ENCODE peak calls at places on chromosomes 6 and 20, in four cellular contexts. J is breast epithelium, O is GM23338, L is stomach. Q is an unnamed sample.

GRCh38 chr6:168130168-168130651 is 51.2 kb upstream of the FRMD1 start:
- DNase-seq in J (no peak), O (no peak), L (peak; percentile 49), Q (peak; percentile 66)

GRCh38 chr20:19083136-19083621 is 129.3 kb upstream of the SLC24A3 start:
- DNase-seq in J (no peak), O (no peak), L (no peak), Q (no peak)

GRCh38 chr20:15642099-15642498 is 931.1 kb downstream of the KIF16B start:
- DNase-seq in J (no peak), O (no peak), L (no peak), Q (no peak)

GRCh38 chr6:40845588-40845987 is 193.4 kb downstream of the UNC5CL start:
- DNase-seq in J (no peak), O (peak; percentile 78), L (peak; percentile 53), Q (no peak)

GRCh38 chr6:15434823-15435380 is 189.0 kb downstream of the JARID2 start:
- DNase-seq in J (no peak), O (no peak), L (no peak), Q (no peak)

GRCh38 chr6:129671442-129672344 is 38.3 kb downstream of the ARHGAP18 start:
- DNase-seq in J (no peak), O (peak; percentile 71), L (no peak), Q (no peak)

GRCh38 chr20:46914789-46915359 is 20.2 kb downstream of the EYA2 start:
- DNase-seq in J (no peak), O (no peak), L (no peak), Q (no peak)

GRCh38 chr20:45592574-45593189 is 13.6 kb upstream of the WFDC8 start:
- DNase-seq in J (no peak), O (peak; percentile 85), L (no peak), Q (no peak)

GRCh38 chr6:132063738-132064137 is 112.6 kb upstream of the CCN2 start:
- DNase-seq in J (no peak), O (no peak), L (no peak), Q (no peak)

GRCh38 chr6:92479821-92480220 is 939.5 kb downstream of the EPHA7 start:
- DNase-seq in J (no peak), O (no peak), L (no peak), Q (no peak)

GRCh38 chr6:167054987-167055386 is 55.8 kb downstream of the CEP43 start:
- DNase-seq in J (no peak), O (no peak), L (no peak), Q (no peak)

GRCh38 chr20:4967752-4968477 is 33.4 kb downstream of the SLC23A2 start:
- DNase-seq in J (no peak), O (no peak), L (no peak), Q (no peak)

GRCh38 chr6:16306334-16306733 is 67.9 kb downstream of the GMPR start:
- DNase-seq in J (no peak), O (peak; percentile 28), L (no peak), Q (peak; percentile 49)

GRCh38 chr6:43786664-43787329 is 16.8 kb downstream of the VEGFA start:
- DNase-seq in J (no peak), O (no peak), L (no peak), Q (no peak)

GRCh38 chr6:53335224-53335994 is 13.3 kb downstream of the ELOVL5 start:
- DNase-seq in J (no peak), O (peak; percentile 60), L (peak; percentile 40), Q (no peak)

GRCh38 chr20:6925744-6926278 is 158.3 kb downstream of the BMP2 start:
- DNase-seq in J (no peak), O (no peak), L (no peak), Q (no peak)

GRCh38 chr6:84466521-84466920 is 239.1 kb upstream of the CEP162 start:
- DNase-seq in J (no peak), O (peak; percentile 6), L (no peak), Q (no peak)

GRCh38 chr20:15039088-15039762 is 701.8 kb upstream of the FLRT3 start:
- DNase-seq in J (no peak), O (no peak), L (no peak), Q (peak; percentile 60)

GRCh38 chr20:49888341-49889244 is 26.7 kb downstream of the SPATA2 start:
- DNase-seq in J (peak; percentile 50), O (peak; percentile 90), L (peak; percentile 56), Q (no peak)

GRCh38 chr20:36336204-36336603 is 30.1 kb downstream of the DLGAP4 start:
- DNase-seq in J (no peak), O (no peak), L (no peak), Q (no peak)

GRCh38 chr6:145272246-145272645 is 463.1 kb downstream of the EPM2A start:
- DNase-seq in J (no peak), O (no peak), L (no peak), Q (no peak)

GRCh38 chr20:17859616-17860232 is 108.9 kb downstream of the SNX5 start:
- DNase-seq in J (no peak), O (peak; percentile 60), L (no peak), Q (peak; percentile 64)

GRCh38 chr6:134882426-134883038 is 67.4 kb downstream of the ALDH8A1 start:
- DNase-seq in J (peak; percentile 62), O (peak; percentile 72), L (peak; percentile 77), Q (no peak)

GRCh38 chr6:101294051-101294638 is 99.4 kb upstream of the GRIK2 start:
- DNase-seq in J (no peak), O (no peak), L (no peak), Q (no peak)

GRCh38 chr6:116971959-116972358 is 94.9 kb downstream of the RFX6 start:
- DNase-seq in J (no peak), O (peak; percentile 68), L (no peak), Q (no peak)

GRCh38 chr6:101296184-101296583 is 97.3 kb upstream of the GRIK2 start:
- DNase-seq in J (no peak), O (no peak), L (no peak), Q (no peak)

DNA sequence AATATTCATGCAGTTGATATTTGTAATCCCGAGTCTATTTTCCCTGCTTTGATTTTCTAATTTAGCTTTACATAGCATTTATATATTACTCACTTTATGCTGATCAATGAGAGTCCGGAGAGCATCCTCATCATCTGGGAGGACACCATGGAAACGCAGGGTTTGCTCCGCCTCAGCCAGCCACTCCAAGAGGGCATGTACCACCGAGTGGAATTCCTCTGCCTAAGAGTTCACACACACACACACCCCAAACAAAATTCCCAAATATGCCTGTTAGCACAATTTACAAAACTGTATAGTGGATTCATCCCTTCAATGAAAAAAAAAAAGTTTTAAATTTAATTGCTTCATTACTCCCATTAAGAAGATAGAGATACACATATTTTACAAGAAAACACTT is 160.7 kb downstream of the DST start:
- DNase-seq in J (no peak), O (no peak), L (no peak), Q (no peak)
- H3K36me3 ChIP-seq in J (peaks cover 2% of the 10 kb centered on the region), O (peaks cover 9% of the 10 kb centered on the region), L (peaks cover 71% of the 10 kb centered on the region), Q (peaks cover 13% of the 10 kb centered on the region)

GRCh38 chr6:109486068-109486467 is 3.0 kb upstream of the ZBTB24 start:
- DNase-seq in J (no peak), O (no peak), L (no peak), Q (no peak)
- TF ChIP-seq POLR2AphosphoS5 in J (no peak), O (no peak), L (peak; percentile 12), Q (no peak)

DNA sequence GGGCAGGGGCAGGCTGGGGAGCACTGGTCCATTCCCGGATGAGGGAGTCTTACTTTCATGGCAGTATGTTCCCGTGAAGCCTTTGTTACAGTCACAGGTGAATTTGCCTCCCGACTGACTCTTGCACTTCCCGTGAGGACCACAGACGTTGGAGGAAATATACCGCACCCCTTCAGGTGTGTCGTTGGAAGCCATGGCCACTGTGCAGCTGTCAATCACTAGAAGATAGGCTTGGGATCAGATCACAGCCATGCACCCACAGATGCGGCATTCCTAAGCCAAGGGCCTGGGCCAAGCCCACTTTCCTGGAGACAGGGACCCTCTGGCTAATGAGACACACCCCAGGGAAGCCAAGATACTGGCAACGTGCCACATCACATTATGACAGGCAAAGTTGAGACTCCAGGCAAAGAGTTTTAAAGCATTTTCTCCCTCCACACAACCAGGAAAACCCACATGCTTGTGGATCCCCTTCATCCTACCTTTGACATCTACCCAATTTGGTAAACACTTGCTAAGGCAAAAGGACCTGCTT is 26.8 kb downstream of the JAG1 start:
- DNase-seq in J (no peak), O (no peak), L (no peak), Q (no peak)
- H3K36me3 ChIP-seq in J (peaks cover 15% of the 10 kb centered on the region), O (peaks cover 58% of the 10 kb centered on the region), L (peaks cover 100% of the 10 kb centered on the region), Q (peaks cover 100% of the 10 kb centered on the region)

GRCh38 chr6:108689279-108690161 is 128.8 kb downstream of the FOXO3 start:
- DNase-seq in J (peak; percentile 86), O (no peak), L (peak; percentile 94), Q (peak; percentile 95)
- TF ChIP-seq POLR2AphosphoS5 in J (peak; percentile 85), O (no peak), L (peak; percentile 93), Q (peak; percentile 95)

GRCh38 chr6:107973594-107973993 is 15.6 kb upstream of the SEC63 start:
- DNase-seq in J (no peak), O (no peak), L (no peak), Q (no peak)

GRCh38 chr6:107976267-107976783 is 18.3 kb upstream of the SEC63 start:
- DNase-seq in J (no peak), O (no peak), L (no peak), Q (no peak)

GRCh38 chr6:107970255-107970654 is 12.2 kb upstream of the SEC63 start:
- DNase-seq in J (no peak), O (no peak), L (no peak), Q (no peak)

GRCh38 chr6:107971181-107971580 is 13.2 kb upstream of the SEC63 start:
- DNase-seq in J (no peak), O (no peak), L (no peak), Q (no peak)

DNA sequence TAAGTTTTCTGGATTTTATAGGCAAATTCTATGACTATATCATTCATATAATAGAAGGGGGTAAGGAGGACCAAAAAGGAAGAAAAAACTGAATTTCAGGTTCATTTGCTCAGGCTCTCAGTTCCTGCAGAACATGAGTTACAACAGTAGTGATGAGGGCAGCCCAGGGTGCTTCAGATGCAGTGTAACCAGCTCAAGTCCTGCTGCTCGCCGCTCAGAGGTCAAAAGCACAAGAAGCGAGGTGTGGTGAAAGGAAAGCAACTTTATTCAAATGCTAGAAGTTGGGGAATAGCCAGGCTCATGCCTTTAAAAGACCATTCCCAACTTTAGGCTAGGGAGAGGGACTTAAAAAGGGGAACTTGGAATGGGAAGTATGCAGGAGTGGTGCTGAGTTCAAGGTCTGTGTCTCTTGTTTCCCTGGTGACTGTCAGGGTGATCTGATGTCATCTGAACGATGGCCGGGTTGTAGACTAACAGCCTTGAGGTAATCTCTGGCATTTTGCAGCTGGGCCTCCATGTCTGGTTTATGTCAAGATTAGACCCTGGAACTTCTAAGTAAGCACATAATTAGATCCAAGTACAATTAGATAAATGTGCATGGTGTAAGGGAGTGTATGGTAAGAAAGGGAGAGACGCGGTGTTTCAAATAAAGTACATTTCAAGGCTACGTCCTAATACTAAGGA is 14.5 kb upstream of the SEC63 start:
- DNase-seq in J (no peak), O (peak; percentile 37), L (no peak), Q (no peak)
- H3K36me3 ChIP-seq in J (no peaks in the 10 kb centered on the region), O (no peaks in the 10 kb centered on the region), L (no peaks in the 10 kb centered on the region), Q (no peaks in the 10 kb centered on the region)

DNA sequence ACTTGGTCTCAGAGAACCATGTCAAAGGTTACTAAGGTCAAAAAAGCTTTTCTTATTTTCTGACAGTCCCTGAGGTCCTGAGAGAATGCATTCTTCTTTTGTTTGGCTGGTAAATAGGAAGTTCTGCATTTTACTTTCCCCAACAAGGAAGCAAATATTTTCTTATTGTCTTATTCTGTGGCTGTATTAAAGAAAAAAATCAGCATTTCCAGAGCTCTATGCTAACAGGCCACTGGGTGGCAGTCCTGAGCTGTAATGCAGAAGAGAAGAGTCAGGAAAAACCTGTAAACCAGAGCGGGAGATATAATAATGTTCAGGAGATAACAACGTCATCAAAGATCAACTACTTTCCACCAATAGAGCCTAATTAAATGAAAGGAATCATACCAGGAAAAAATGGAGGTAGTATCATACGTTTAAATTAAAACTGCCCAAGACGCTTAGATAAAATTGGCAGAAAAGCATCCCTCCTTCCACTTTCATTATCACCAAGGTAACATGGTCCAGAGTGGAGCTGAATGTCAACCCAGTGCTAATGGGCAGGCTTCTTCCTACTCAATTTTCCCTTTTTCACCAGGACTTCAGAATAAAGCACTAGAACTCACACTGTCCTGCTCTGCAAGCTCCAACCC is 55.6 kb upstream of the CARMIL1 start:
- DNase-seq in J (peak; percentile 59), O (peak; percentile 80), L (peak; percentile 70), Q (peak; percentile 34)
- TF ChIP-seq POLR2AphosphoS5 in J (no peak), O (no peak), L (no peak), Q (no peak)

Q was measured in upper lobe of left lung.